ENCODE peak calls at places on chromosomes 13 and 19, in five cellular contexts. D, U, C, F and W are unnamed samples.

GRCh38 chr13:80030491-80030890 is 310.4 kb downstream of the SPRY2 start:
- DNase-seq in D (no peak), U (peak; percentile 73), C (no peak), F (peak; percentile 16), W (no peak)

GRCh38 chr19:42850981-42851717 is 28.4 kb downstream of the PSG1 start:
- DNase-seq in D (no peak), U (peak; percentile 97), C (no peak), F (peak; percentile 29), W (no peak)

GRCh38 chr19:54207908-54208783 is 7.5 kb downstream of the RPS9 start:
- DNase-seq in D (no peak), U (peak; percentile 64), C (no peak), F (peak; percentile 77), W (no peak)

GRCh38 chr19:5154129-5154798 is 185.4 kb downstream of the KDM4B start:
- DNase-seq in D (peak; percentile 57), U (peak; percentile 47), C (no peak), F (no peak), W (peak; percentile 70)

GRCh38 chr13:40191186-40191980 is 475.1 kb downstream of the FOXO1 start:
- DNase-seq in D (no peak), U (no peak), C (no peak), F (no peak), W (no peak)

GRCh38 chr13:34104853-34105252 is 286.9 kb downstream of the RFC3 start:
- DNase-seq in D (no peak), U (no peak), C (no peak), F (no peak), W (no peak)

GRCh38 chr19:14155371-14155770 is 19.0 kb upstream of the ASF1B start:
- DNase-seq in D (no peak), U (no peak), C (no peak), F (no peak), W (peak; percentile 14)

GRCh38 chr19:3359850-3360493 is 6.4 kb upstream of the NFIC start:
- DNase-seq in D (no peak), U (peak; percentile 53), C (no peak), F (no peak), W (peak; percentile 77)

GRCh38 chr13:37715606-37716015 is 117.0 kb upstream of the POSTN start:
- DNase-seq in D (no peak), U (peak; percentile 73), C (peak; percentile 30), F (no peak), W (no peak)

GRCh38 chr13:66312312-66313087 is 917.6 kb downstream of the PCDH9 start:
- DNase-seq in D (no peak), U (no peak), C (peak; percentile 82), F (peak; percentile 27), W (no peak)

GRCh38 chr13:71034018-71034417 is 833.0 kb downstream of the DACH1 start:
- DNase-seq in D (no peak), U (no peak), C (no peak), F (no peak), W (no peak)

GRCh38 chr19:43648633-43649032 is 9.0 kb upstream of the CADM4 start:
- DNase-seq in D (no peak), U (no peak), C (no peak), F (no peak), W (no peak)

GRCh38 chr19:16274466-16274865 is 50.2 kb upstream of the KLF2 start:
- DNase-seq in D (no peak), U (no peak), C (no peak), F (no peak), W (no peak)

GRCh38 chr13:37870895-37871550 is 1.5 kb upstream of the TRPC4 start:
- DNase-seq in D (no peak), U (peak; percentile 82), C (peak; percentile 39), F (no peak), W (no peak)

GRCh38 chr13:106033634-106034033 is 501.8 kb downstream of the EFNB2 start:
- DNase-seq in D (no peak), U (peak; percentile 30), C (no peak), F (no peak), W (no peak)

GRCh38 chr13:71378992-71379905 is 487.8 kb downstream of the DACH1 start:
- DNase-seq in D (no peak), U (peak; percentile 63), C (peak; percentile 22), F (no peak), W (no peak)

GRCh38 chr19:52665047-52665446 is 26.9 kb upstream of the ZNF83 start:
- DNase-seq in D (no peak), U (no peak), C (no peak), F (no peak), W (no peak)

GRCh38 chr13:97967948-97968347 is 14.5 kb downstream of the IPO5 start:
- DNase-seq in D (no peak), U (no peak), C (no peak), F (no peak), W (no peak)

GRCh38 chr13:95418946-95419345 is 117.7 kb upstream of the ABCC4 start:
- DNase-seq in D (no peak), U (no peak), C (no peak), F (no peak), W (no peak)

GRCh38 chr13:49400755-49401659 is 42.9 kb downstream of the CAB39L start:
- DNase-seq in D (no peak), U (peak; percentile 49), C (peak; percentile 1), F (peak; percentile 53), W (no peak)

GRCh38 chr13:25181597-25181996 is 9.5 kb upstream of the AMER2 start:
- DNase-seq in D (no peak), U (no peak), C (no peak), F (no peak), W (no peak)

GRCh38 chr19:2865334-2866221 is 1.6 kb upstream of the ZNF556 start:
- DNase-seq in D (no peak), U (no peak), C (no peak), F (no peak), W (no peak)

GRCh38 chr13:53311561-53311960 is 282.9 kb downstream of the OLFM4 start:
- DNase-seq in D (no peak), U (no peak), C (no peak), F (no peak), W (no peak)

GRCh38 chr19:31448221-31448657 is 99.0 kb upstream of the TSHZ3 start:
- DNase-seq in D (no peak), U (peak; percentile 87), C (no peak), F (peak; percentile 40), W (no peak)

GRCh38 chr13:113815151-113816058 is 48.5 kb downstream of the GAS6 start:
- DNase-seq in D (no peak), U (no peak), C (no peak), F (no peak), W (no peak)

GRCh38 chr19:11639602-11640471 is 42.6 kb downstream of the ZNF627 start:
- DNase-seq in D (peak; percentile 98), U (peak; percentile 97), C (peak; percentile 56), F (peak; percentile 97), W (peak; percentile 90)